ENCODE peak calls at places on chromosomes 6 and 20, in four cellular contexts. D is GM23248, O is GM23338, X is SK-N-SH. Z is an unnamed sample.

GRCh38 chr6:155828989-155829388 is 373.4 kb upstream of the NOX3 start:
- DNase-seq in D (no peak), O (no peak), X (no peak), Z (no peak)

GRCh38 chr6:127539292-127539691 is 20.2 kb upstream of the MTCL3 start:
- DNase-seq in D (peak; percentile 63), O (no peak), X (peak; percentile 47), Z (peak; percentile 34)

GRCh38 chr6:32883789-32884188 is 29.8 kb downstream of the PSMB9 start:
- DNase-seq in D (peak; percentile 78), O (peak; percentile 17), X (no peak), Z (no peak)

GRCh38 chr20:17654649-17655285 is 27.3 kb downstream of the RRBP1 start:
- DNase-seq in D (peak; percentile 71), O (peak; percentile 91), X (peak; percentile 52), Z (peak; percentile 51)

GRCh38 chr6:97626586-97627441 is 343.8 kb upstream of the MMS22L start:
- DNase-seq in D (peak; percentile 64), O (peak; percentile 11), X (no peak), Z (no peak)

GRCh38 chr20:60011512-60012507 is 53.6 kb downstream of the CDH26 start:
- DNase-seq in D (no peak), O (no peak), X (no peak), Z (no peak)

GRCh38 chr20:6700563-6701328 is 66.7 kb upstream of the BMP2 start:
- DNase-seq in D (no peak), O (no peak), X (no peak), Z (no peak)

GRCh38 chr20:49028684-49029083 is 17.4 kb upstream of the CSE1L start:
- DNase-seq in D (peak; percentile 79), O (peak; percentile 53), X (peak; percentile 47), Z (peak; percentile 29)

GRCh38 chr6:123116370-123116769 is 120.3 kb downstream of the CLVS2 start:
- DNase-seq in D (no peak), O (no peak), X (no peak), Z (no peak)

GRCh38 chr6:125843593-125843992 is 52.8 kb downstream of the NCOA7 start:
- DNase-seq in D (no peak), O (no peak), X (no peak), Z (no peak)

GRCh38 chr20:53923745-53924369 is 146.5 kb downstream of the BCAS1 start:
- DNase-seq in D (no peak), O (no peak), X (no peak), Z (no peak)

GRCh38 chr6:166417285-166417691 is 34.5 kb upstream of the MPC1 start:
- DNase-seq in D (no peak), O (no peak), X (no peak), Z (no peak)

GRCh38 chr6:52499681-52500239 is 77.1 kb downstream of the TRAM2 start:
- DNase-seq in D (no peak), O (no peak), X (no peak), Z (no peak)

GRCh38 chr20:19633985-19634384 is 124.1 kb upstream of the RIN2 start:
- DNase-seq in D (no peak), O (no peak), X (no peak), Z (no peak)

DNA sequence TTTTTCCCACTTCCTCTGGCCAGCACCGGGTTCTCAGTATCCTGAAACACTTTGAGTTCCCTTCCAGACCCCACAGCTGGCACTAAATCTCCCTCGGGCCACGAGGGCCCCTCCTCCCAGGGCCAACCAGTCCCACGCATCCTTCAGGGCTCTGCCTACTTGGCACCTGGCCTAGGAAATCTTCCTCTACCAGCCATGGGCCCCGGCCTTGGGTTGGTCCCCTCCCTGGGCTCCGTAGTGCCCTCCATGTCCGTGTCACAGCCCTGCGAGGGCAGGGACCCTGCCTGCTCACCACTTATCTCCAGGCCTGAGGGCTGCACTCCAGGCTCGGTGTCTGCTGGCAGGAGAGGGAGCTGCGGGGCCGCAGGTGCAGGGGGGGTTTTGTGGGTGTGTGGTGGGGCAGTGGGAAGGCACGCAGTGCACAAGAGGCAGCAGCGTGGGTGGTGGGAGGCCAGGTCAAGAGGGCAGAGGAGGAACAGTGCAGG is 48.8 kb upstream of the CDH22 start:
- DNase-seq in D (no peak), O (no peak), X (peak; percentile 80), Z (no peak)
- TF ChIP-seq EZH2phosphoT487 in D (no peak), O (no peak), X (no peak), Z (no peak)

DNA sequence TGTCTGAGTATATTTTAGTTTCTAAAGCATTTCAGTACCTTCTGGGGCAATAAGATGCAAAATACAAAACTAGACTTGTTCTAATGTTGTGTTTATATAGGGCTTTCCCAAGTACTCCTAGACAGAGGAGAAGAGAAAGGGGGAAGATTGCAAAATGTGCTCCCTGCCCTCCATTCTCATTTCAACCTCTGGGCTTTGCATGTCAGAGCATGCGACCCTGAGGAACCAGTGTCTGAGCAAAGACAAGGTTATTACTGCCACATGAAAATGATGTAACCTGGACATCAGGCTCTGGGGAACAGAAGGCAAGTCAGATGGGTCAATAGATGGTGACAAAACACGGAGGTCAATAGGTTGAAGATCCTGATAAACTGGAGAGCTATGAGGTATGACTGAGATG is 253.5 kb upstream of the TCF21 start:
- DNase-seq in D (no peak), O (no peak), X (no peak), Z (no peak)
- TF ChIP-seq EZH2phosphoT487 in D (no peak), O (no peak), X (no peak), Z (no peak)

GRCh38 chr6:95292011-95292410 is 285.3 kb upstream of the MANEA start:
- DNase-seq in D (no peak), O (no peak), X (no peak), Z (no peak)

DNA sequence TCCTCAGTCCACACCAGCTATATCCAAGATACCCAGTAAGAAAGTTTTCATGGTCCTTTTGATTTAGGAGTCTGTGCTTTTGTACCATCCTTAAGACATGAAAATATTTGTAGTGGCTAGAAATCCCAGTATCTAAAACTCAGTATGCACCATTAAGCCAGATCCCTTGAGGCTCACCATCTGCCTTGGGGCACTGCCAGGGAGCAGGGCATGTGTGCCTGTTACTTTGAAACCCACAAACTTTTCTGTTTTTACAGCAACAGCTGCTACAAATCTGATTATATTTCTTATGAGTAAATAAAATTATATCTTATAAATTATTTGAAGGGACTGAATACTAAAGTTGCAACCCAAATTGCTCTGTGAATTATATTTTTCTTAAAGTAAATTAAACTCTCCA is 290.5 kb upstream of the MANEA start:
- DNase-seq in D (no peak), O (no peak), X (no peak), Z (no peak)
- TF ChIP-seq EZH2phosphoT487 in D (no peak), O (no peak), X (no peak), Z (no peak)

GRCh38 chr20:57617079-57617795 is 3.0 kb downstream of the ZBP1 start:
- DNase-seq in D (no peak), O (no peak), X (no peak), Z (no peak)

GRCh38 chr20:57619053-57619831 is 984 bp downstream of the ZBP1 start:
- DNase-seq in D (no peak), O (no peak), X (no peak), Z (no peak)

GRCh38 chr20:57618766-57619052 is 1.5 kb downstream of the ZBP1 start:
- DNase-seq in D (no peak), O (no peak), X (no peak), Z (no peak)

GRCh38 chr20:57616143-57616951 is 3.9 kb downstream of the ZBP1 start:
- DNase-seq in D (no peak), O (no peak), X (no peak), Z (no peak)

GRCh38 chr20:57618091-57618765 is 2.0 kb downstream of the ZBP1 start:
- DNase-seq in D (peak; percentile 37), O (no peak), X (no peak), Z (peak; percentile 99)
- TF ChIP-seq EZH2phosphoT487 in D (no peak), O (no peak), X (no peak), Z (no peak)

GRCh38 chr20:58251348-58251978 is 23.0 kb upstream of the ANKRD60 start:
- DNase-seq in D (no peak), O (no peak), X (no peak), Z (no peak)
- TF ChIP-seq EZH2phosphoT487 in D (no peak), O (no peak), X (no peak), Z (no peak)

GRCh38 chr6:86913795-86914194 is 23.5 kb upstream of the HTR1E start:
- DNase-seq in D (no peak), O (no peak), X (no peak), Z (no peak)
- TF ChIP-seq EZH2phosphoT487 in D (no peak), O (no peak), X (no peak), Z (no peak)

GRCh38 chr6:77630019-77630418 is 22.8 kb upstream of the MEI4 start:
- DNase-seq in D (no peak), O (no peak), X (no peak), Z (no peak)

GRCh38 chr6:77638129-77638830 is 14.6 kb upstream of the MEI4 start:
- DNase-seq in D (no peak), O (no peak), X (no peak), Z (no peak)

GRCh38 chr6:77633471-77633870 is 19.4 kb upstream of the MEI4 start:
- DNase-seq in D (no peak), O (no peak), X (no peak), Z (no peak)

GRCh38 chr6:77633993-77634392 is 18.8 kb upstream of the MEI4 start:
- DNase-seq in D (peak; percentile 8), O (no peak), X (no peak), Z (no peak)
- TF ChIP-seq EZH2phosphoT487 in D (no peak), O (no peak), X (no peak), Z (no peak)